ENCODE peak calls at places on chromosomes 7 and 10, in eight cellular contexts. N, M, X, Z, C, V, F and D are unnamed samples.

GRCh38 chr10:24390746-24391145 is 181.8 kb downstream of the KIAA1217 start:
- DNase-seq in F (no peak), Z (no peak), M (no peak), V (no peak), C (no peak), X (no peak), N (no peak), D (no peak)

GRCh38 chr10:84543077-84543476 is 214.7 kb downstream of the CCSER2 start:
- DNase-seq in N (no peak), V (no peak), Z (no peak), F (peak), C (no peak), X (no peak), M (no peak), D (no peak)

GRCh38 chr10:71493741-71494140 is 97.0 kb downstream of the CDH23 start:
- DNase-seq in F (no peak), C (no peak), M (no peak), V (no peak), Z (no peak), X (no peak), N (no peak), D (no peak)

GRCh38 chr7:130400120-130400572 is 19.9 kb downstream of the CPA1 start:
- DNase-seq in V (no peak), Z (no peak), N (no peak), M (no peak), X (no peak), C (no peak), F (no peak), D (no peak)

GRCh38 chr10:33134011-33134751 is 176.2 kb upstream of the ITGB1 start:
- DNase-seq in C (peak), N (peak), F (no peak), M (no peak), V (no peak), Z (peak), X (peak), D (peak)

GRCh38 chr7:34902181-34902580 is 135.1 kb downstream of the DPY19L1 start:
- DNase-seq in F (no peak), C (no peak), N (no peak), X (no peak), Z (no peak), M (no peak), V (no peak), D (no peak)

GRCh38 chr7:135597181-135597925 is 39.6 kb downstream of the NUP205 start:
- DNase-seq in N (no peak), C (no peak), Z (no peak), M (no peak), F (no peak), X (no peak), V (no peak), D (no peak)

GRCh38 chr10:122494833-122495232 is 33.5 kb downstream of the HTRA1 start:
- DNase-seq in C (no peak), V (no peak), N (no peak), F (no peak), X (no peak), M (peak), Z (no peak), D (no peak)

GRCh38 chr10:62632071-62632809 is 172.3 kb upstream of the ADO start:
- DNase-seq in M (no peak), F (no peak), N (no peak), C (peak), Z (no peak), V (no peak), X (peak), D (peak)

GRCh38 chr10:131971591-131971990 is 10.1 kb downstream of the BNIP3 start:
- DNase-seq in N (no peak), Z (peak), X (no peak), C (no peak), M (no peak), V (no peak), F (no peak), D (no peak)

GRCh38 chr7:77897004-77897547 is 98.5 kb downstream of the PHTF2 start:
- DNase-seq in Z (no peak), C (no peak), N (no peak), X (no peak), M (no peak), V (no peak), F (no peak), D (no peak)

GRCh38 chr7:4851459-4852422 is 10.1 kb downstream of the PAPOLB start:
- DNase-seq in M (no peak), Z (no peak), C (no peak), X (no peak), V (no peak), N (no peak), F (no peak), D (no peak)

GRCh38 chr10:59557052-59557451 is 152.6 kb downstream of the SLC16A9 start:
- DNase-seq in M (no peak), F (peak), C (no peak), Z (no peak), V (no peak), X (no peak), N (no peak), D (no peak)

GRCh38 chr7:617614-618538 is 98.2 kb upstream of the PDGFA start:
- DNase-seq in Z (no peak), F (no peak), V (no peak), X (no peak), N (peak), M (no peak), C (peak), D (no peak)

GRCh38 chr7:121202125-121202524 is 126.7 kb upstream of the WNT16 start:
- DNase-seq in X (no peak), M (no peak), F (no peak), C (no peak), V (no peak), Z (no peak), N (no peak), D (no peak)

GRCh38 chr10:35480150-35480549 is 125.0 kb upstream of the GJD4 start:
- DNase-seq in F (no peak), Z (no peak), C (no peak), M (no peak), N (peak), X (no peak), V (no peak), D (no peak)

GRCh38 chr7:92633211-92633906 is 43.2 kb upstream of the FAM133B start:
- DNase-seq in N (peak), C (no peak), Z (no peak), F (no peak), X (no peak), V (no peak), M (no peak), D (peak)

GRCh38 chr7:31373337-31374289 is 33.1 kb upstream of the NEUROD6 start:
- DNase-seq in V (peak), F (peak), C (peak), Z (no peak), N (peak), X (no peak), M (no peak), D (no peak)

GRCh38 chr10:37957841-37958240 is 18.6 kb downstream of the ZNF25 start:
- DNase-seq in N (no peak), V (no peak), F (no peak), M (no peak), Z (no peak), C (no peak), X (no peak), D (no peak)

GRCh38 chr7:98745722-98746318 is 124.0 kb downstream of the TMEM130 start:
- DNase-seq in N (peak), X (no peak), V (peak), Z (no peak), M (no peak), C (peak), F (peak), D (no peak)

GRCh38 chr7:39310699-39311098 is 255.5 kb upstream of the YAE1 start:
- DNase-seq in V (no peak), F (no peak), C (no peak), M (no peak), X (no peak), Z (no peak), N (no peak), D (peak)

GRCh38 chr10:75018233-75018632 is 93.2 kb upstream of the SAMD8 start:
- DNase-seq in M (no peak), N (no peak), V (no peak), Z (no peak), C (no peak), X (no peak), F (no peak), D (no peak)

GRCh38 chr7:79646278-79646677 is 192.8 kb upstream of the MAGI2 start:
- DNase-seq in F (no peak), Z (no peak), V (no peak), C (no peak), X (no peak), N (no peak), M (no peak), D (no peak)

GRCh38 chr7:135714534-135715009 is 13.4 kb downstream of the SLC13A4 start:
- DNase-seq in F (peak), Z (no peak), C (no peak), V (no peak), N (peak), M (no peak), X (no peak), D (no peak)

DNA sequence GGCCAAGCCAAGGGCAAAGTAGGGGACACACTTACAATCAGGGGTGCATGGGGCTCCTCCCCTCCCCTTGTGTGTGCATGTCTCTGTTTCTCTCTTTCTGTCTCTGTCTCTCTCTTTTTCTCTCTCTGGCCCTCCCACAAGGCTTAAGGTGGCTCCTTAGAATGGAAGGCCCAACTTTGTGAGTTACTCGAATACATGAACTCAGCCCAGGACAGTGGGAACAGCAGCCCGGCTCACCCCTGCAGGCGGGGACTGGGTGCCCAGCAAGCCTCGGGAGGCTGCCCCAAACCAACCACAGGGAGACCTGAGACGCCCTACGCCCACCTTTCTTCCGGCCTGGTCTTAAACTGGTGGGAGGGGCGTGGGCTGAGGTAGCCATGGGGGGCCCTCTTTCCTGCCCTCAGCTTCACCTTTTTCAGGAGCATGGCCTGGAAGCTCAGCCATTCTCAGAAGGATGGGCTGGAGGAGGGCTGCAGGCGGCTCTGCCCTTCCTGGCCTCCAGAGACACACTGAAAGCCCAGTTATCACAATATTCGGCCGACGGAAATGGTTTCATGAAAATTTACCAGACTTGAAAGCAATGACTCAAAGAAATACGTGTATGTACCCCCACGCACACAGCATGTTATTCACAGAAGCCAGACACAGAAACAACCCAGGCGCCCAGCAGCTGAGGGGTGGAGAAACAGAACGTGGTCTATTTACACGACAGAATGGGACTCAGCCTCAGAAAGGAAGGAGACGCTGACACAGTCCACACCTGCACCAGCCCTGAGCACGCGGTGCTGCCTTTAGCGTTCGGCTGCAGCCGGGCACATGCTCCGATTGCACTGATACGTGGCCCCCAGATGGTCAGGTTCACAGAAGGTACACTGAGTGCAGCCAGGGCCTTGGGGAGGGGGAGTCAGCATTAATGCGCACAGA is 229.5 kb downstream of the PTPRN2 start:
- DNase-seq in V (no peak), C (no peak), X (no peak), N (no peak), F (no peak), M (peak), Z (peak), D (peak)
- TF ChIP-seq EP300 in V (no peak), C (no peak), X (no peak), N (no peak), F (no peak), M (no peak), Z (no peak), D (no peak)

GRCh38 chr7:100364480-100364879 is 6.6 kb downstream of the PILRB start:
- DNase-seq in V (no peak), N (no peak), C (no peak), F (no peak), M (no peak), Z (no peak), X (no peak), D (no peak)

GRCh38 chr7:100367676-100368613 is 5.3 kb upstream of the PILRA start:
- DNase-seq in C (peak), F (no peak), Z (no peak), V (no peak), X (no peak), N (no peak), M (no peak), D (no peak)

GRCh38 chr7:100366411-100367250 is 6.7 kb upstream of the PILRA start:
- DNase-seq in F (no peak), X (peak), N (no peak), Z (no peak), C (peak), V (no peak), M (no peak), D (no peak)

GRCh38 chr7:100369105-100369504 is 4.2 kb upstream of the PILRA start:
- DNase-seq in Z (peak), F (no peak), N (no peak), C (peak), M (no peak), V (peak), X (peak), D (peak)

DNA sequence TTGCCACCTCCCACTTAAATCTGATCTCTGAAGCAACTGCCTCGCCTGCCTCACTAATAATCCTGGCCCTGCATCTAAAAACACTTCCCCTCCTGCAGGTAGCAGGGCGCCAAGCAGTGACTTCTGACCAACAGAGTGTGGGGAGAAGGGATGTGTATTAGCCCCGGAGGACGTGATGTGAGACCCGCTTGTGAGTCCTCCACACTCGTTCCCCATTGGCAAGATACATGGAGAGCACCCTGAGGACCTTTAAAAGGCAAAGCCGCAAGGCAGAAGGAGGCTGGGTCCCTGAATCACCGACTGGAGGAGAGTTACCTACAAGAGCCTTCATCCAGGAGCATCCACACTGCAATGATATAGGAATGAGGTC is 6.1 kb upstream of the PILRA start:
- DNase-seq in F (no peak), Z (no peak), C (no peak), V (no peak), X (no peak), M (no peak), N (no peak), D (no peak)
- TF ChIP-seq POLR2AphosphoS5 in F (peak), Z (no peak), C (no peak), V (no peak), X (no peak), M (no peak), N (no peak), D (no peak)

DNA sequence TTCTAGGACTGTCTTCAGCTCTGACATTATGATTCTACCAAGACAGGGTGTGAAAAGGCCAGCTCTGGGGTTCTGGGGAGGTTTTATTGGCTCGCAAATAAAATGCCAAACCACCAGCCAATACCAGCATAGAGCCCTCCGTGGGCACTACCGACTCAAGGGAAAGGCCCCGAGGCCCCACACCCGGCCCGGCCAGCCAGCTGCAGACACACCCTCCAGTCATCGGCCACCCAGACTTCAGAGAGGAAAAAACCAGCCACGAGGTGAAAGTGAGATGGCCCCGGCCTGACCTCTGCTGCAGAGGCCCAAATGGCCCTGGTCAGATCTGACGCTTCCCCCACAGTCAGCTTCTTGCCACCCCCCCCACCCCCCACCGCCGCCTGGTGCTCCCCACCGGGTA is 80.0 kb downstream of the PRKAG2 start:
- DNase-seq in Z (no peak), C (no peak), F (no peak), V (peak), X (no peak), N (no peak), M (no peak), D (no peak)
- H3K27ac ChIP-seq in Z (peak), C (peak), F (no peak), V (peak), X (no peak), N (no peak), M (peak), D (peak)

GRCh38 chr10:29392376-29393021 is 103.6 kb downstream of the LYZL1 start:
- DNase-seq in Z (no peak), N (peak), V (peak), F (peak), M (no peak), X (no peak), C (peak), D (no peak)
- TF ChIP-seq EP300 in Z (no peak), N (no peak), V (no peak), F (no peak), M (no peak), X (no peak), C (no peak), D (no peak)

GRCh38 chr10:86583983-86584382 is 62.4 kb upstream of the WAPL start:
- DNase-seq in N (peak), Z (no peak), X (no peak), M (no peak), C (no peak), V (no peak), F (no peak), D (no peak)

GRCh38 chr10:86586516-86586915 is 64.9 kb upstream of the WAPL start:
- DNase-seq in Z (no peak), X (no peak), V (no peak), M (peak), C (no peak), F (no peak), N (no peak), D (no peak)

GRCh38 chr10:86580549-86580886 is 58.9 kb upstream of the WAPL start:
- DNase-seq in M (no peak), X (no peak), V (no peak), C (no peak), F (no peak), Z (no peak), N (no peak), D (no peak)

GRCh38 chr10:86585726-86586048 is 64.1 kb upstream of the WAPL start:
- DNase-seq in X (no peak), N (no peak), Z (no peak), V (no peak), F (no peak), M (peak), C (no peak), D (no peak)

DNA sequence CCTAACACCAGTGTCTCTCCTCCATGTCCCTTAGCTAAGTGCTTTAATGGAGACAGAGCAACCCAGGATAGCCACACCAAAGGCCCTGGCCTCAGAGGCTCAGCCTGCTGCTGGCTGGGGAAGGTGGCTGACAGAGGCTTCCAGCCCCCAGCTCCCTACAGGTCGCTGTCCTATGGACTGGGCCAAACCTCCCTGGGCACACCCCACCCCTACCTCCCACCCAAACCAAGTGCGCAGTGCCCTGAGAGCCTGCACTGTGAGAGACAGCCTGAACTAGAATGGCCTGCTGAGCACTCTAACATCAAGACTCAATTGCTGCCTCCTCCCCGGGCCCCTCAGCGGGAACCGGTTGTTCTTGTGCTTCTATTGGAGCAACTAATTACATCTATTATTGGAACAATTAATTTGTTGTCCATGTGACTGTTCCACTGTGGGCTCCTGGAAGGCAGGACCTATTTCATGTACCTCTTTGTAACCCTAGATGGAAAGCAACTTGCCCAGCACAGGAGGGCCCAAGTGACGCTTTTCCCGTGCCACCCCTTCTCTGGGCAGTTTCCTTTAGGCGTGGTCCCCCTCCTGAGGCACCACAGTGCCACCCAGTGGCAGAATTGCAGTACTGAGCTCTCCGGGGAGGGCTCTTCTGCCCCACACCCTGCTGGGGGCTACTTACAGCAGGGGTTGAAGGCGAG is 63.6 kb upstream of the WAPL start:
- DNase-seq in N (peak), X (peak), F (peak), V (peak), Z (peak), M (peak), C (peak), D (no peak)
- TF ChIP-seq POLR2AphosphoS5 in N (no peak), X (no peak), F (no peak), V (no peak), Z (no peak), M (no peak), C (no peak), D (no peak)

GRCh38 chr10:125000366-125001312 is 58.7 kb downstream of the ZRANB1 start:
- DNase-seq in X (no peak), V (peak), N (no peak), C (peak), F (peak), Z (peak), M (peak), D (peak)
- H3K27ac ChIP-seq in X (no peak), V (peak), N (no peak), C (peak), F (peak), Z (peak), M (peak), D (peak)